ENCODE peak calls at places on chromosomes 11 and 22, in five cellular contexts. One of them, this sample, is unnamed.
A peak's percentile ranks its signal among the peaks of the same experiment; 100 is the strongest.

GRCh38 chr11:12120031-12121008 is 9.9 kb downstream of the MICAL2 start:
- DNase-seq in PC-3: no peak
- DNase-seq in endothelial cell of umbilical vein: no peak
- DNase-seq in ovary: no peak
- DNase-seq in astrocyte of the cerebellum: no peak
- DNase-seq in this sample: no peak

GRCh38 chr11:123573291-123573690 is 81.1 kb downstream of the SCN3B start:
- DNase-seq in ovary: no peak
- DNase-seq in PC-3: no peak
- DNase-seq in endothelial cell of umbilical vein: no peak
- DNase-seq in astrocyte of the cerebellum: no peak
- DNase-seq in this sample: no peak

GRCh38 chr11:2944953-2945756 is 15.9 kb upstream of the PHLDA2 start:
- DNase-seq in astrocyte of the cerebellum: peak; percentile 90
- DNase-seq in PC-3: no peak
- DNase-seq in endothelial cell of umbilical vein: peak; percentile 83
- DNase-seq in ovary: peak; percentile 87
- DNase-seq in this sample: peak; percentile 97

GRCh38 chr11:65353900-65354264 is 669 bp upstream of the TIGD3 start:
- DNase-seq in PC-3: no peak
- DNase-seq in endothelial cell of umbilical vein: no peak
- DNase-seq in ovary: peak; percentile 59
- DNase-seq in astrocyte of the cerebellum: no peak
- DNase-seq in this sample: no peak

GRCh38 chr11:116132273-116132978 is 628.2 kb upstream of the CADM1 start:
- DNase-seq in astrocyte of the cerebellum: no peak
- DNase-seq in ovary: no peak
- DNase-seq in endothelial cell of umbilical vein: no peak
- DNase-seq in PC-3: no peak
- DNase-seq in this sample: no peak

GRCh38 chr11:19025799-19026406 is 34.6 kb downstream of the MRGPRX2 start:
- DNase-seq in ovary: no peak
- DNase-seq in astrocyte of the cerebellum: no peak
- DNase-seq in PC-3: peak; percentile 9
- DNase-seq in endothelial cell of umbilical vein: peak; percentile 67
- DNase-seq in this sample: no peak

GRCh38 chr11:11995601-11996000 is 12.8 kb downstream of the DKK3 start:
- DNase-seq in endothelial cell of umbilical vein: no peak
- DNase-seq in ovary: no peak
- DNase-seq in astrocyte of the cerebellum: no peak
- DNase-seq in PC-3: no peak
- DNase-seq in this sample: no peak

GRCh38 chr11:132456735-132457328 is 1075.5 kb downstream of the OPCML start:
- DNase-seq in PC-3: no peak
- DNase-seq in ovary: no peak
- DNase-seq in astrocyte of the cerebellum: no peak
- DNase-seq in endothelial cell of umbilical vein: no peak
- DNase-seq in this sample: no peak

GRCh38 chr11:79363261-79363660 is 77.6 kb downstream of the TENM4 start:
- DNase-seq in endothelial cell of umbilical vein: no peak
- DNase-seq in astrocyte of the cerebellum: no peak
- DNase-seq in ovary: no peak
- DNase-seq in PC-3: no peak
- DNase-seq in this sample: no peak

GRCh38 chr11:77403228-77403627 is 70.7 kb downstream of the PAK1 start:
- DNase-seq in endothelial cell of umbilical vein: no peak
- DNase-seq in astrocyte of the cerebellum: no peak
- DNase-seq in ovary: no peak
- DNase-seq in PC-3: no peak
- DNase-seq in this sample: no peak

GRCh38 chr11:47918882-47919495 is 61.4 kb upstream of the PTPRJ start:
- DNase-seq in PC-3: peak; percentile 57
- DNase-seq in endothelial cell of umbilical vein: peak; percentile 34
- DNase-seq in ovary: no peak
- DNase-seq in astrocyte of the cerebellum: no peak
- DNase-seq in this sample: peak; percentile 47

GRCh38 chr22:47111626-47112373 is 349.4 kb downstream of the TBC1D22A start:
- DNase-seq in astrocyte of the cerebellum: no peak
- DNase-seq in endothelial cell of umbilical vein: no peak
- DNase-seq in ovary: peak; percentile 30
- DNase-seq in PC-3: no peak
- DNase-seq in this sample: peak; percentile 77

GRCh38 chr22:29493636-29494035 is 13.6 kb downstream of the NEFH start:
- DNase-seq in PC-3: no peak
- DNase-seq in ovary: no peak
- DNase-seq in astrocyte of the cerebellum: no peak
- DNase-seq in endothelial cell of umbilical vein: no peak
- DNase-seq in this sample: no peak

GRCh38 chr11:70073881-70074371 is 4.2 kb upstream of the ANO1 start:
- DNase-seq in endothelial cell of umbilical vein: peak; percentile 81
- DNase-seq in PC-3: peak; percentile 57
- DNase-seq in ovary: no peak
- DNase-seq in astrocyte of the cerebellum: peak; percentile 13
- DNase-seq in this sample: no peak

GRCh38 chr11:45102810-45103621 is 43.4 kb upstream of the PRDM11 start:
- DNase-seq in astrocyte of the cerebellum: peak; percentile 36
- DNase-seq in endothelial cell of umbilical vein: peak; percentile 86
- DNase-seq in PC-3: peak; percentile 84
- DNase-seq in ovary: peak; percentile 43
- DNase-seq in this sample: peak; percentile 90

GRCh38 chr11:15886866-15887265 is 469.5 kb downstream of the SOX6 start:
- DNase-seq in PC-3: no peak
- DNase-seq in ovary: no peak
- DNase-seq in endothelial cell of umbilical vein: no peak
- DNase-seq in astrocyte of the cerebellum: peak; percentile 38
- DNase-seq in this sample: no peak

GRCh38 chr22:21015051-21016006 is at the start of gene P2RX6:
- DNase-seq in endothelial cell of umbilical vein: no peak
- DNase-seq in astrocyte of the cerebellum: no peak
- DNase-seq in PC-3: peak; percentile 17
- DNase-seq in ovary: peak; percentile 49
- DNase-seq in this sample: peak; percentile 25

GRCh38 chr22:23574371-23574811 is 5.7 kb downstream of the IGLL1 start:
- DNase-seq in astrocyte of the cerebellum: no peak
- DNase-seq in PC-3: no peak
- DNase-seq in endothelial cell of umbilical vein: no peak
- DNase-seq in ovary: no peak
- DNase-seq in this sample: no peak

GRCh38 chr11:10303558-10304363 is 1.1 kb upstream of the ADM start:
- DNase-seq in PC-3: peak; percentile 67
- DNase-seq in endothelial cell of umbilical vein: peak; percentile 41
- DNase-seq in astrocyte of the cerebellum: no peak
- DNase-seq in ovary: no peak
- DNase-seq in this sample: peak; percentile 65

GRCh38 chr11:124748481-124749338 is 3.3 kb downstream of the VSIG2 start:
- DNase-seq in ovary: no peak
- DNase-seq in astrocyte of the cerebellum: no peak
- DNase-seq in endothelial cell of umbilical vein: peak; percentile 88
- DNase-seq in PC-3: peak; percentile 75
- DNase-seq in this sample: peak; percentile 41

GRCh38 chr11:118241191-118242098 is 10.7 kb downstream of the MPZL3 start:
- DNase-seq in PC-3: peak; percentile 98
- DNase-seq in astrocyte of the cerebellum: no peak
- DNase-seq in endothelial cell of umbilical vein: peak; percentile 93
- DNase-seq in ovary: no peak
- DNase-seq in this sample: no peak

GRCh38 chr11:113874920-113875413 is 405 bp downstream of the USP28 start:
- DNase-seq in ovary: no peak
- DNase-seq in endothelial cell of umbilical vein: peak; percentile 53
- DNase-seq in astrocyte of the cerebellum: no peak
- DNase-seq in PC-3: peak; percentile 34
- DNase-seq in this sample: peak; percentile 40

GRCh38 chr11:122976396-122976733 is 5.3 kb downstream of the BSX start:
- DNase-seq in PC-3: no peak
- DNase-seq in astrocyte of the cerebellum: no peak
- DNase-seq in ovary: no peak
- DNase-seq in endothelial cell of umbilical vein: no peak
- DNase-seq in this sample: no peak

GRCh38 chr11:47980907-47981621 is 705 bp downstream of the PTPRJ start:
- DNase-seq in PC-3: peak; percentile 39
- DNase-seq in ovary: peak; percentile 58
- DNase-seq in astrocyte of the cerebellum: no peak
- DNase-seq in endothelial cell of umbilical vein: peak; percentile 45
- DNase-seq in this sample: peak; percentile 44

GRCh38 chr11:100672483-100673038 is 14.5 kb upstream of the ARHGAP42 start:
- DNase-seq in PC-3: no peak
- DNase-seq in astrocyte of the cerebellum: no peak
- DNase-seq in endothelial cell of umbilical vein: no peak
- DNase-seq in ovary: no peak
- DNase-seq in this sample: no peak

GRCh38 chr22:36569999-36570398 is 41.0 kb upstream of the EIF3D start:
- DNase-seq in ovary: no peak
- DNase-seq in PC-3: no peak
- DNase-seq in endothelial cell of umbilical vein: peak; percentile 10
- DNase-seq in astrocyte of the cerebellum: no peak
- DNase-seq in this sample: peak; percentile 55

GRCh38 chr11:1300569-1301187 is 8.8 kb downstream of the TOLLIP start:
- DNase-seq in endothelial cell of umbilical vein: no peak
- DNase-seq in ovary: peak; percentile 35
- DNase-seq in PC-3: no peak
- DNase-seq in astrocyte of the cerebellum: no peak
- DNase-seq in this sample: no peak

GRCh38 chr11:84543367-84544159 is 1083.6 kb downstream of the DLG2 start:
- DNase-seq in astrocyte of the cerebellum: no peak
- DNase-seq in PC-3: no peak
- DNase-seq in ovary: no peak
- DNase-seq in endothelial cell of umbilical vein: no peak
- DNase-seq in this sample: no peak

GRCh38 chr11:85725510-85726258 is 39.7 kb upstream of the CCDC89 start:
- DNase-seq in ovary: no peak
- DNase-seq in astrocyte of the cerebellum: peak; percentile 87
- DNase-seq in PC-3: peak; percentile 99
- DNase-seq in endothelial cell of umbilical vein: peak; percentile 92
- DNase-seq in this sample: peak; percentile 79

GRCh38 chr11:65992056-65992455 is 9.9 kb downstream of the EIF1AD start:
- DNase-seq in PC-3: no peak
- DNase-seq in endothelial cell of umbilical vein: no peak
- DNase-seq in astrocyte of the cerebellum: no peak
- DNase-seq in ovary: no peak
- DNase-seq in this sample: no peak

GRCh38 chr11:73429121-73429740 is 53.0 kb downstream of the RELT start:
- DNase-seq in ovary: no peak
- DNase-seq in astrocyte of the cerebellum: peak; percentile 33
- DNase-seq in PC-3: peak; percentile 68
- DNase-seq in endothelial cell of umbilical vein: peak; percentile 15
- DNase-seq in this sample: peak; percentile 73

DNA sequence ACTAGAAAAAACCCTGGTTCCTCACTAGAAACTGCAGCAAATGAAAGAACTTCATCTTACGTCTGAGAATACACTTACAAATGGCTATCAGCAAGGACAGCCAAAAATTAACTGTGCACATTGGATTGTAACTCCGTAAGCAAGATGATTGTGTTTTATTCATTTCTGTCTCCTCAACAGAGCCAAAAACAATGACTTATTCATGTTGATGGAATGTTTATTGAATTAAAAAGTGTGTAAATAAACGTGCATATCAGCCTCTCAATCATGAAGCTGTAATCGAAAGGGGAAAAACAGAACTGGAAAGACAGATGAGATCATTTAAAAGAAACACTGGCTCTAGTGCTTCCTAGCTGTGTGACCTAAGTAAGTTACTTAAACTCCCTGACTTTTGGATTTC is 307.5 kb upstream of the ZC3H12C start:
- DNase-seq in PC-3: peak; percentile 24
- DNase-seq in endothelial cell of umbilical vein: no peak
- DNase-seq in ovary: no peak
- DNase-seq in astrocyte of the cerebellum: no peak
- DNase-seq in this sample: peak; percentile 31
- H3K4me3 ChIP-seq in PC-3: no peak overlapping the region
- H3K4me3 ChIP-seq in endothelial cell of umbilical vein: no peak overlapping the region
- H3K4me3 ChIP-seq in ovary: no peak overlapping the region
- H3K4me3 ChIP-seq in astrocyte of the cerebellum: no peak overlapping the region
- H3K4me3 ChIP-seq in this sample: peak overlapping the region; percentile 20

DNA sequence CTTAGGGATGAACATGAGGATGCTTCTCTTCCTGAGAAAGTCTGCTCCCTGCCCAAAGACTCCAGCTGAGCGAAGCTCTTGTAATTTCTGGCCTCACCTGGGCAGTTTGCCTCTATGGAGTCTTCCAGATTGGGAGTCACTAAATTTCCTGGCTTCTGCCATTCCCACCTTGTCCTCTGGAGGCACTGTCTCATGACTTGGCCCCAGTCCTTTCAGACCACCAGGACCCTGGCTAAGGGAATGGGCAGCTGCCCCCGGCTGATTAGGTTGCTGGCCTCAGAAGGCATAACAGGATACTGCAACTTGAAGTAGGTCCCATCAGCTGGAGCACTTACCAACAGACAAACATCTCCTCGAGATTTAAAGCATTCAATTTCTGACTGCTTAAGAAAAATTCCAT is 128.1 kb upstream of the SPON1 start:
- DNase-seq in astrocyte of the cerebellum: no peak
- DNase-seq in endothelial cell of umbilical vein: peak; percentile 4
- DNase-seq in PC-3: peak; percentile 12
- DNase-seq in ovary: no peak
- DNase-seq in this sample: no peak
- TF ChIP-seq CTCF in astrocyte of the cerebellum: peak; percentile 34
- TF ChIP-seq CTCF in endothelial cell of umbilical vein: peak; percentile 53
- TF ChIP-seq CTCF in PC-3: peak; percentile 58
- TF ChIP-seq CTCF in ovary: no peak
- TF ChIP-seq CTCF in this sample: peak; percentile 16

GRCh38 chr11:62536301-62536957 is 10.2 kb downstream of the AHNAK start:
- DNase-seq in PC-3: no peak
- DNase-seq in ovary: no peak
- DNase-seq in astrocyte of the cerebellum: no peak
- DNase-seq in endothelial cell of umbilical vein: no peak
- DNase-seq in this sample: no peak

GRCh38 chr11:62538470-62539237 is 8.0 kb downstream of the AHNAK start:
- DNase-seq in PC-3: no peak
- DNase-seq in astrocyte of the cerebellum: no peak
- DNase-seq in ovary: no peak
- DNase-seq in endothelial cell of umbilical vein: no peak
- DNase-seq in this sample: no peak

GRCh38 chr11:62540804-62541671 is 5.6 kb downstream of the AHNAK start:
- DNase-seq in ovary: peak; percentile 44
- DNase-seq in endothelial cell of umbilical vein: peak; percentile 60
- DNase-seq in astrocyte of the cerebellum: no peak
- DNase-seq in PC-3: no peak
- DNase-seq in this sample: peak; percentile 35

GRCh38 chr11:62542111-62542745 is 4.4 kb downstream of the AHNAK start:
- DNase-seq in astrocyte of the cerebellum: no peak
- DNase-seq in PC-3: no peak
- DNase-seq in ovary: no peak
- DNase-seq in endothelial cell of umbilical vein: no peak
- DNase-seq in this sample: no peak

GRCh38 chr11:62539238-62539925 is 7.2 kb downstream of the AHNAK start:
- DNase-seq in PC-3: peak; percentile 97
- DNase-seq in ovary: peak; percentile 85
- DNase-seq in endothelial cell of umbilical vein: peak; percentile 65
- DNase-seq in astrocyte of the cerebellum: peak; percentile 76
- DNase-seq in this sample: peak; percentile 84
- H3K4me3 ChIP-seq in PC-3: peak overlapping the region; percentile 56
- H3K4me3 ChIP-seq in ovary: peak overlapping the region; percentile 24
- H3K4me3 ChIP-seq in endothelial cell of umbilical vein: no peak overlapping the region
- H3K4me3 ChIP-seq in astrocyte of the cerebellum: peak overlapping the region; percentile 98
- H3K4me3 ChIP-seq in this sample: peak overlapping the region; percentile 27

GRCh38 chr22:19307872-19308271 is 16.4 kb upstream of the CLTCL1 start:
- DNase-seq in endothelial cell of umbilical vein: no peak
- DNase-seq in PC-3: no peak
- DNase-seq in ovary: no peak
- DNase-seq in astrocyte of the cerebellum: no peak
- DNase-seq in this sample: no peak

GRCh38 chr22:19303785-19304184 is 12.3 kb upstream of the CLTCL1 start:
- DNase-seq in ovary: no peak
- DNase-seq in PC-3: no peak
- DNase-seq in astrocyte of the cerebellum: no peak
- DNase-seq in endothelial cell of umbilical vein: no peak
- DNase-seq in this sample: no peak

GRCh38 chr22:19304547-19304946 is 13.0 kb upstream of the CLTCL1 start:
- DNase-seq in endothelial cell of umbilical vein: no peak
- DNase-seq in PC-3: no peak
- DNase-seq in ovary: no peak
- DNase-seq in astrocyte of the cerebellum: no peak
- DNase-seq in this sample: no peak
- TF ChIP-seq CTCF in endothelial cell of umbilical vein: no peak
- TF ChIP-seq CTCF in PC-3: no peak
- TF ChIP-seq CTCF in ovary: no peak
- TF ChIP-seq CTCF in astrocyte of the cerebellum: no peak
- TF ChIP-seq CTCF in this sample: no peak